ENCODE peak calls at places on chromosome 20, in four cellular contexts. One of them, this sample, is unnamed.

GRCh38 chr20:1888796-1889463 is 6.3 kb upstream of the SIRPA start:
- DNase-seq in heart right ventricle: no peak
- DNase-seq in hepatocyte: peak; percentile 45
- DNase-seq in right lobe of liver: peak; percentile 72
- DNase-seq in this sample: no peak

GRCh38 chr20:33415948-33416347 is 14.6 kb upstream of the CDK5RAP1 start:
- DNase-seq in hepatocyte: no peak
- DNase-seq in heart right ventricle: peak; percentile 58
- DNase-seq in right lobe of liver: peak; percentile 31
- DNase-seq in this sample: peak; percentile 22

GRCh38 chr20:1336699-1337387 is 7.9 kb upstream of the SDCBP2 start:
- DNase-seq in heart right ventricle: peak; percentile 90
- DNase-seq in hepatocyte: no peak
- DNase-seq in right lobe of liver: peak; percentile 78
- DNase-seq in this sample: peak; percentile 45

GRCh38 chr20:1446536-1446935 is 20.1 kb downstream of the NSFL1C start:
- DNase-seq in hepatocyte: no peak
- DNase-seq in heart right ventricle: no peak
- DNase-seq in right lobe of liver: no peak
- DNase-seq in this sample: no peak

GRCh38 chr20:33079267-33079666 is at the start of gene BPIFB4:
- DNase-seq in heart right ventricle: no peak
- DNase-seq in hepatocyte: no peak
- DNase-seq in right lobe of liver: no peak
- DNase-seq in this sample: no peak

GRCh38 chr20:58854638-58855471 is 2.3 kb downstream of the GNAS start:
- DNase-seq in heart right ventricle: no peak
- DNase-seq in hepatocyte: no peak
- DNase-seq in right lobe of liver: peak; percentile 26
- DNase-seq in this sample: no peak

GRCh38 chr20:47984437-47984836 is 199.2 kb upstream of the SULF2 start:
- DNase-seq in hepatocyte: no peak
- DNase-seq in right lobe of liver: no peak
- DNase-seq in heart right ventricle: no peak
- DNase-seq in this sample: no peak

GRCh38 chr20:61805781-61806180 is 259.9 kb downstream of the TAF4 start:
- DNase-seq in hepatocyte: no peak
- DNase-seq in right lobe of liver: no peak
- DNase-seq in heart right ventricle: no peak
- DNase-seq in this sample: no peak

GRCh38 chr20:9807176-9807575 is 31.7 kb downstream of the PAK5 start:
- DNase-seq in hepatocyte: no peak
- DNase-seq in right lobe of liver: no peak
- DNase-seq in heart right ventricle: no peak
- DNase-seq in this sample: no peak

GRCh38 chr20:58577139-58577806 is 62.1 kb upstream of the APCDD1L start:
- DNase-seq in hepatocyte: no peak
- DNase-seq in heart right ventricle: no peak
- DNase-seq in right lobe of liver: no peak
- DNase-seq in this sample: peak; percentile 14

GRCh38 chr20:6636209-6637159 is 131.0 kb upstream of the BMP2 start:
- DNase-seq in heart right ventricle: peak; percentile 45
- DNase-seq in right lobe of liver: no peak
- DNase-seq in hepatocyte: peak; percentile 81
- DNase-seq in this sample: peak; percentile 46

GRCh38 chr20:42889517-42889916 is 300.2 kb downstream of the PTPRT start:
- DNase-seq in heart right ventricle: no peak
- DNase-seq in right lobe of liver: no peak
- DNase-seq in hepatocyte: no peak
- DNase-seq in this sample: no peak

GRCh38 chr20:13554706-13555105 is 84.0 kb downstream of the TASP1 start:
- DNase-seq in heart right ventricle: no peak
- DNase-seq in right lobe of liver: no peak
- DNase-seq in hepatocyte: no peak
- DNase-seq in this sample: no peak

GRCh38 chr20:12833861-12834260 is 174.9 kb upstream of the SPTLC3 start:
- DNase-seq in right lobe of liver: no peak
- DNase-seq in hepatocyte: no peak
- DNase-seq in heart right ventricle: no peak
- DNase-seq in this sample: no peak

DNA sequence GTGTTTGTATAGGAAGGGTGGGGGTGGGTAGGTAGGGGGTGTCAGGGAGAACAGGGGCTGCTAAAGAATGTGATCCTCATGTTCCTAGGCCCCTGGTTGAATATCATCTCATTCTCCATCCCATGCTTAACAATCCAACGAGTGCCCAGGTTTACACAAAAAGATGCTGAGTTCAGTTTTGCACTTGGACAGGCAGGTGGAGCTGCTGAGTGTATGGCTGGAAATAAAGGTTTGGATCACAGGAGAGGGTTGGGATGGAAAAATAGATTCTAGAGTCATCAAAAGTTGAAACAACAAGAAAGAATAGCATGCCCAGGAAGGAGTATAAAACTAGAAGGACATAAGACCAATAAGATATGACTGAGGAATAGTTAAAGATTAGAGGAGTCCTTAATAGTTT is 14.2 kb downstream of the CHD6 start:
- DNase-seq in right lobe of liver: no peak
- DNase-seq in heart right ventricle: no peak
- DNase-seq in hepatocyte: no peak
- DNase-seq in this sample: no peak
- TF ChIP-seq CTCF in right lobe of liver: no peak
- TF ChIP-seq CTCF in heart right ventricle: no peak
- TF ChIP-seq CTCF in hepatocyte: no peak
- TF ChIP-seq CTCF in this sample: no peak

DNA sequence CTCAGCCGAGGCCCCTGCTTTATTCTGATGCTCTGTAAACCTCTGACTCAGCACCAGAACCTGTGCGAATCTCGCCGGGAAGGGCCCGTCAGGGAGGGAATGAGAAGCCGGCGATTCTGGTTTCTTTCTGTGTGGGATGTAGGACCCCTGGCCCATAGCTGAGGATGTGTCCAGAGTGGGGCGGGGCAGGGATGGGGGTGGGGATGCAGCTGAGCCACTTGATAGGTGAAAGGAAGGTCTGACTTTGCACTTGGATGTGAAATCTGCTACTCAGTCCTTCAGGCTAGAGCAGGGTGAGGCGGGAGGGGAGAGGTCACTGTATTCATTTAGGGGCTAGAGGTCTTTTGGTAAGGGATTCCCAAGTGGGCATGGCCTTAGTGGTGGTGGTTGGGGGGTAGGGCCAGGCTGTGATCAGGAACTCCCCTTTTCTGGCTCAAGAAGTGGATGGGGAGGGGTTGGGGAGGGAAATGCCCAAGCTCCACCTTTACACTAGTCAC is 2.3 kb downstream of the TOX2 start:
- DNase-seq in hepatocyte: no peak
- DNase-seq in heart right ventricle: no peak
- DNase-seq in right lobe of liver: no peak
- DNase-seq in this sample: no peak
- H3K4me3 ChIP-seq in hepatocyte: no peak overlapping the region
- H3K4me3 ChIP-seq in heart right ventricle: no peak overlapping the region
- H3K4me3 ChIP-seq in right lobe of liver: no peak overlapping the region
- H3K4me3 ChIP-seq in this sample: no peak overlapping the region

GRCh38 chr20:22555791-22556564 is 28.4 kb downstream of the FOXA2 start:
- DNase-seq in right lobe of liver: no peak
- DNase-seq in hepatocyte: no peak
- DNase-seq in heart right ventricle: no peak
- DNase-seq in this sample: no peak
- H3K27ac ChIP-seq in right lobe of liver: no peak overlapping the region
- H3K27ac ChIP-seq in hepatocyte: no peak overlapping the region
- H3K27ac ChIP-seq in heart right ventricle: no peak overlapping the region
- H3K27ac ChIP-seq in this sample: no peak overlapping the region

DNA sequence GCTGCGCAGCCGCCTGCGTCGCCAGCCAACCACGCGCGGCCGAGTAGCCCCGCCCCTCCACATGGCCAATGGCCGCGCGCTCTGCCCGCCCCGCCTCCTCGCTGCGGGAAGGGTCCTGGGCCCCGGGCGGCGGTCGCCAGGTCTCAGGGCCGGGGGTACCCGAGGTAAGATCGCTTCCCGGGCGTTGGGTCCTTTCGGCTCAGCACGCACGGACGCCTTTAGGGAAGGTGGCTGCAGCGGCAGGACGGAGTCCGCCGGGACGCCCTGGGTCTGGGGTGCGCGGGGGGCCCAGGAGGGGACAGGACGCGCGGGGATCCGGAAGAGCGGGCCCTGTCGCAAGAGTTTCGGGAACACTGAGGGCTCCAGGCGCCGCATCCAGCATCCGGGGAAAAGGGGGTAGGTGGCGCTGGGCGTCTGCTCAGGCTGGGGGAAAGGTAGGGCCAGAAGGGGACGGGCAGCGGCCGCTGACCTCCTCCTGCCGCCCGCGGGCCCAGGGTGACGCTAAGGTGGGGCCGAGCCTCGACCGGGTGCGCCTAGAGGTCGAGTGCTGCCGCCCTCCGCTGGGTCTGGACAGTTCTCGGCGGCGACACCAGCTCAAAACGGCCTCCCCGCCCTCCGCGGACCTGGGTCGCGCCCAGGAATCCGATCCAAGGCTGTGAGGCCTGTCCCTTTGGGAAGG is at the start of gene MAVS:
- DNase-seq in right lobe of liver: peak; percentile 94
- DNase-seq in hepatocyte: peak; percentile 94
- DNase-seq in heart right ventricle: peak; percentile 91
- DNase-seq in this sample: peak; percentile 91
- TF ChIP-seq CTCF in right lobe of liver: no peak
- TF ChIP-seq CTCF in hepatocyte: no peak
- TF ChIP-seq CTCF in heart right ventricle: no peak
- TF ChIP-seq CTCF in this sample: no peak

DNA sequence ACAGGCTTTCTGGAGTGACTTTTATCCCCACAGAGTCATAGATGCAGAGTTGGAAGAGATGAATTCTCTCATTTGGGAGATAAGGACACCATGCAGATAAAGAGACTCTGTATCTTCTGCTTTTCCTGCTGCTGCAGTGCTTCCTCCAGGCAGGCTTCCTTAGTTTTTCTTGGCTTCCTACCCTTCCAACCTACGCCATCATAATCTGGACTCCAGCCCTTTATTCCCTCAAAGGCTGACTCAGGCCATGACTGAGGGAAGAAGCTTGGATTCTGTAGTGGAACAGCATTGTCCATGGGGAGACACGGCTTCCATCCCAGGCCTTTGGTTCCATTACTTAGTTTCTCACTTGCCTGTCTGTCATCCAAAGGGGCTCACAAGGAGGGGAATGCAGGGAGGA is 6.5 kb upstream of the RNF24 start:
- DNase-seq in heart right ventricle: no peak
- DNase-seq in hepatocyte: no peak
- DNase-seq in right lobe of liver: no peak
- DNase-seq in this sample: no peak
- H3K4me3 ChIP-seq in heart right ventricle: no peak overlapping the region
- H3K4me3 ChIP-seq in hepatocyte: no peak overlapping the region
- H3K4me3 ChIP-seq in right lobe of liver: no peak overlapping the region
- H3K4me3 ChIP-seq in this sample: no peak overlapping the region

GRCh38 chr20:31665753-31666152 is 28.0 kb downstream of the COX4I2 start:
- DNase-seq in heart right ventricle: no peak
- DNase-seq in hepatocyte: no peak
- DNase-seq in right lobe of liver: no peak
- DNase-seq in this sample: no peak
- H3K27ac ChIP-seq in heart right ventricle: peak overlapping the region; percentile 92
- H3K27ac ChIP-seq in hepatocyte: no peak overlapping the region
- H3K27ac ChIP-seq in right lobe of liver: peak overlapping the region; percentile 39
- H3K27ac ChIP-seq in this sample: peak overlapping the region; percentile 68

DNA sequence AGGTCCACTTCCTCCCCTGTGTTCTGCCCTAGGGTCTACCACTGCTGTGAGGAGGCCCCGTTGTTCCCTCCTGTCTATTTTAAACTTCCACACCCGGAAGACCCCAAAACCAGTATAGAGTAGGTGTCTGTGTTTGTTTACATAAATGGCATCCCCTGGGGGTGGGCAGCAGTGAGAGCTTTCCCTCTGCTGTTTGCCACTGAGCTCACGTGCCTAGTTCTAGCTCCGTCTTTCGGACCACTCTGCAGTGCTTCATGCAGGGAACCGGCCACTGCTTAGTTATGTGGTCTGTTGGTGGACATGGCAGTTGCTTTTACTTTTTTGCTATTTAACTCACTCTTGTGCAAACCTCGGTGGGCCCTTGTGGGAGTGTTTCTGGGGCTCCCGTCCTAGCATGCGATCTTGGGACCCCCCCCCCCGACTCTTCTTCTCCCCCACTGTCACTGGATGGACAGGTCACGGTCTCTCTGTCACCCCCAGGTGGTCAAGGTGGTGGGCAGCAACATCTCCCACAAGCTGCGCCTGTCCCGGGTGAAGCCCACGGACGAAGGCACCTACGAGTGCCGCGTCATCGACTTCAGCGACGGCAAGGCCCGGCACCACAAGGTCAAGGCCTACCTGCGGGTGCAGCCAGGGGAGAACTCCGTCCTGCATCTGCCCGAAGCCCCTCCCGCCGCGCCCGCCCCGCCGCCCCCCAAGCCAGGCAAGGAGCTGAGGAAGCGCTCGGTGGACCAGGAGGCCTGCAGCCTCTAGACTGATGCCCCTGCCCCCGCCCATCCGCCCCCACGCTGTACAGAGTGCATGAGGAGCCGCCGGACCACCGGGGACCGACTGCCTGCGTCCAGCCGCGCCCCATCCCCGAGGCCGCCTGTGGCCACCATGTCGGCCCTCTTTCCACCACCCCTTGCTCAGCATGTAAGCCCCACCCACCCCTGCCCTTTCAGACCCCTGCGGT is 40.9 kb downstream of the VSTM2L start:
- DNase-seq in heart right ventricle: no peak
- DNase-seq in hepatocyte: no peak
- DNase-seq in right lobe of liver: no peak
- DNase-seq in this sample: no peak
- TF ChIP-seq CTCF in heart right ventricle: no peak
- TF ChIP-seq CTCF in hepatocyte: no peak
- TF ChIP-seq CTCF in right lobe of liver: no peak
- TF ChIP-seq CTCF in this sample: no peak

This sample was measured in body of pancreas.